ENCODE peak calls at places on chromosomes 16 and 17, in four cellular contexts. O is mesendoderm, V is H9, L is H1. Y is an unnamed sample.

GRCh38 chr16:4979164-4979563 is 21.0 kb downstream of the SEC14L5 start:
- DNase-seq in L (no peak), O (no peak), V (no peak), Y (no peak)

GRCh38 chr16:7938175-7938574 is 605.5 kb downstream of the RBFOX1 start:
- DNase-seq in V (no peak), O (peak), L (no peak), Y (no peak)

GRCh38 chr17:8125947-8126305 is 2.0 kb upstream of the HES7 start:
- DNase-seq in V (peak), L (no peak), O (peak), Y (no peak)

GRCh38 chr17:10266477-10266876 is 68.1 kb upstream of the GAS7 start:
- DNase-seq in V (no peak), O (no peak), L (no peak), Y (no peak)

GRCh38 chr17:63998050-63998720 is at the start of gene PRR29:
- DNase-seq in O (peak), V (peak), L (peak), Y (peak)

GRCh38 chr17:9451919-9452318 is 123.7 kb downstream of the STX8 start:
- DNase-seq in O (no peak), L (no peak), V (no peak), Y (no peak)

GRCh38 chr16:78973041-78973440 is 627.5 kb downstream of the MAF start:
- DNase-seq in L (no peak), V (no peak), O (no peak), Y (no peak)

GRCh38 chr17:66165537-66166123 is 26.3 kb downstream of the CEP112 start:
- DNase-seq in L (no peak), V (no peak), O (peak), Y (peak)

GRCh38 chr17:74864866-74865395 is 5.2 kb upstream of the GRIN2C start:
- DNase-seq in O (peak), L (peak), V (peak), Y (peak)

GRCh38 chr17:7977805-7978204 is 24.6 kb upstream of the GUCY2D start:
- DNase-seq in V (no peak), O (no peak), L (no peak), Y (no peak)

GRCh38 chr17:65901394-65901793 is 290.5 kb downstream of the CEP112 start:
- DNase-seq in L (no peak), V (no peak), O (no peak), Y (no peak)

DNA sequence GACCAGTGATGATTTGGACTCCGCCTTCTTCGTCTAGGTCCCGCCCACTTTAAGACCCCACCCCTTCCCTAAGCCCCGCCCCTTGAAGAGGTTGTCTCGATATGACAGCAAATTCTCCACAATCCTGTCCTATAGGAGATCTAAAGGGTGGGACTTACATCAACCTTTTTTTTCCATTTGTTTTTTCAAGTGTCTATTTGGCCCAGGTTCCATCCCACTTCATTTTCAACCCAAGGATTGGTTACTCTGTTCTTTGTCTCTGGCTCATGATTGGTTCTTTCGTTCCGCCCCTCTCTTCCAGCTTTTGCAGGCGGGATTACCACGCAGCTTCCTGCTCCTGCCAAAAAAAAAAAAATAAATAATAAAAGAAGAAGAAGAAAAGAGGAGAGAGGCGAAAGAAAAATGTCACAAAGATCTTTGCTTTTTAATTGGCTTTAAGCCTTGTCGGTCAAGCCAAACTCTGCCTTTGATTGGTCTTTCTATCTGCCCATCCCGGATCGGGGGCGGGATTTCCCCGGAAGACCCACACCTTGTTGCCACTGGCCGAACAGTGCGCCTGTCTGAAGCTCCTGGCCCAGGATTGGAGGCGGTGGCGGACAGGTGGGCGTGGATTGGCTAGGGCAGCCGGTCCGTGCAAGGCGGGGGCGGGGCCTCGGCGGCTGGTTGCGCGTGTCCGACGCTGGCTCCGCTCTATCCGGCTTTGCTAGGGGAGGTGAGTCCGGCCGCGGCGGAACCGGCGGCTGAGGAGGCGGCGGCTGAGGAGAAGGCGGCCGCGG is 1.2 kb upstream of the NLK start:
- DNase-seq in V (peak), O (peak), L (peak), Y (peak)
- H3K27ac ChIP-seq in V (no peak), O (peak), L (no peak), Y (peak)

DNA sequence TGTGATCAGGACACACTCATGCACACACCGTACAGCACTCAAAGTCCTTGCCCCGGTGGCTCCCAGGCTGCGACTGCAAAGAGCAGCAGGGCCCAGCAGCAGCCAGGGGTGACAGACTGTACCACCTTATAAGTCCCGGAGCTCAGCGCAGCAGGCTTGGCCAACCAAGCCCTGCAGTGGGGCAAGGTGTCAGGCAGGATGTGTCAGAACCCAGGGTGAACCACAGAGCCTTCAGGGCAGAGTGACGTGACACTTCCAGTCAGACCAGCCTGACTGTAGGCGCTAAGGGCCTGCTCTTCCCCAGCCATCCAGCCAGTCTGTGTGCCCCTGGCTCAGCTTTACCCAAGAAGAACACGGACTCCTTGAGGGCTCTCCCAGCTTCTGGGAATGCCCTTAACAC is 204.1 kb downstream of the COPRS start:
- DNase-seq in O (peak), V (no peak), L (no peak), Y (peak)
- H4K5ac ChIP-seq in O (no peak), V (no peak), L (no peak), Y (no peak)

DNA sequence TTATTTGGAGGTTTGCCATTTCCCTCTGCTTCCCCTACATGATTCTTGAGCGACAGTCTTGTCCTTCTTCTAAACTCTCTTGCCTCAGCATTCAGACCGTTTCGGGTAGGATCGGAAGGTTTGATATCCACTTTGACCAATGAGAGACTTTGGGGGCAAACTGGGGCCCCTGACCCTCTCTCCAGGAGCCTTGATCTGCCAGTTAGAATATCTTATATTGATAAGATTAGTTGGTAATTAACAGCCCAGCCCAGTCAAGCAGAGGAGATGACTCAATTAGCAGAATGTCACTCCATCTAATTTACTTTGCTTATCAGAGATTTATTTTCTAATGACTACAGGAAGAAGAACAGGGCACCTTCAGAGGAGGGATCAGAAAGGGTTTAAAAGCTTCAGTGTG is 532.8 kb downstream of the XYLT1 start:
- DNase-seq in V (no peak), L (no peak), O (peak), Y (no peak)
- H3K23ac ChIP-seq in V (no peak), L (no peak), O (no peak), Y (no peak)

DNA sequence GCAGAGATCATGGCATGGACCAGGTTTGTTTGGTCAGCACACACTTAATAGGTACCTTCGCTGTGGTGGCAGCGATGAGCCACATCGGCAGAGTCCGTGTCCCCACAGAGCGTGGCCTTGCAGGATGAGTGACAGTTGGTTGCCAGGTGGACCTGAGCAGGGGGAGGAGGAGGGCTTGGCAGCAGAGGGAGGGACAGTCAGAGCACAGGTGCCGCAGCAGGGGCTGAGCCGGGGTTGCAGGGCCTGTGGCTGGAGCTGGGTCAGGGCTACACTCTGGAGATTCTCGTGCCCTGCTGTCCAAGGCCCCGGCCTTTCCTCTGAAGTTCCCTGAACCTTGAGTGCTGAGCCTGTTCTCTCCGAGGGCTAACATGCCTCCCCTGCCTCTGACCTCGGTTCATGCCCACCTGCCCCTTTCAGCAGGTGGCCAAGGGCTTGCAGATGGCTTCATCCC is 24.8 kb downstream of the POLR3E start:
- DNase-seq in L (no peak), V (no peak), O (no peak), Y (no peak)
- H3K27ac ChIP-seq in L (peak), V (no peak), O (no peak), Y (no peak)

GRCh38 chr16:952321-952720 is 18.5 kb downstream of the LMF1 start:
- DNase-seq in O (no peak), V (no peak), L (no peak), Y (no peak)
- H4K5ac ChIP-seq in O (no peak), V (no peak), L (no peak), Y (no peak)

GRCh38 chr16:14489460-14489859 is 140.6 kb downstream of the PARN start:
- DNase-seq in L (no peak), V (peak), O (peak), Y (peak)

GRCh38 chr16:14487579-14487978 is 142.5 kb downstream of the PARN start:
- DNase-seq in O (peak), V (no peak), L (no peak), Y (no peak)

GRCh38 chr16:14485131-14485551 is 144.9 kb downstream of the PARN start:
- DNase-seq in V (no peak), O (peak), L (no peak), Y (peak)

GRCh38 chr16:14485811-14486519 is 144.1 kb downstream of the PARN start:
- DNase-seq in L (no peak), O (no peak), V (no peak), Y (no peak)

DNA sequence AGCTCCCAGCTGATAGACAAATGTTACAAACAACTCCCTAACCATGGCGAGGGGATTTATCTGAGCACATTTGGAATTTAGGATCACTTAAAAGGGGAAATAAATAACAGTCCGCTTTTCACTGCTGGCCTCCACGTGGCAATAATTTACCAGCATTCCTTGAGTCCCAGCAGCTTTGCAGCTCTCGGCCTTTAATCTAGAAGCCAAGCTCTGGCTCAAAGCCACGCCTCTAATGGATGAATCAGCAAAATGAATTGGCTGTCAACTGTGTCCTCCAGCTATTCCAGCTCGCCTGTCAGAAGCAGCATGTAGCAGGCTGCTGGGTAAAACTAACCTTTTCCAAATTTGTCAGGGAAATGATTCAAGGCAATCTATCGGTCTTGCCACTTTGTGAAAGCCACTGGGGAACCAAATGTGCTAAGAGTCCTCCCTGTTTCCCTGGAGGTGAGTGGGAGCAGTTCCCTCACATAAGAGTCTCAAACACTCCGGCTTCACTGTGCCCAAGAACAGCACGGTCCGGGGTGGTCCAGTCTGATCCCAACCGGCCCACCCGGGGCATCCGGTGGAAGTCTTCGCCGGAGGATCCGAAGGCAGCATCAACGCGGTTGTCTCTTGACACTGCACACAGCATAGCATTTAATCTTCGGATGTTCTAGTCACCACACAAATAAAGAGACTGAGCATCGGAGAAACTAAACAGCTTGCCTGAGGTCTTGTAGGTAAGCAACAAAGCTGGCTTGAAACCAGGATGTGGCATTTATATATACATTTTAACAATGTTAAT is 143.3 kb downstream of the PARN start:
- DNase-seq in L (no peak), O (peak), V (peak), Y (peak)
- H3K23ac ChIP-seq in L (no peak), O (no peak), V (no peak), Y (peak)

GRCh38 chr17:76905836-76906235 is 37.6 kb downstream of the MGAT5B start:
- DNase-seq in O (no peak), L (no peak), V (no peak), Y (no peak)
- H3K27ac ChIP-seq in O (no peak), L (no peak), V (no peak), Y (no peak)

Y was measured in IMR-90.